ENCODE peak calls at places on chromosomes 11 and 22, in eight cellular contexts. One of them, this sample, is unnamed.

GRCh38 chr11:126398721-126399120 is 43.2 kb downstream of the ST3GAL4 start:
- DNase-seq in BJ: no peak
- DNase-seq in AG04450: no peak
- DNase-seq in mucosa of descending colon: no peak
- DNase-seq in glutamatergic neuron: no peak
- DNase-seq in IMR-90: no peak
- DNase-seq in HCT116: no peak
- DNase-seq in fibroblast of pulmonary artery: no peak
- DNase-seq in this sample: no peak

GRCh38 chr11:61162092-61162935 is 1.1 kb upstream of the VPS37C start:
- DNase-seq in BJ: no peak
- DNase-seq in AG04450: no peak
- DNase-seq in mucosa of descending colon: no peak
- DNase-seq in glutamatergic neuron: no peak
- DNase-seq in IMR-90: peak
- DNase-seq in HCT116: peak
- DNase-seq in fibroblast of pulmonary artery: peak
- DNase-seq in this sample: peak

GRCh38 chr22:25223269-25223850 is 3.9 kb downstream of the CRYBB2 start:
- DNase-seq in BJ: no peak
- DNase-seq in AG04450: no peak
- DNase-seq in mucosa of descending colon: no peak
- DNase-seq in glutamatergic neuron: no peak
- DNase-seq in IMR-90: no peak
- DNase-seq in HCT116: no peak
- DNase-seq in fibroblast of pulmonary artery: no peak
- DNase-seq in this sample: no peak

GRCh38 chr11:64665381-64665780 is 57.6 kb downstream of the NRXN2 start:
- DNase-seq in BJ: no peak
- DNase-seq in AG04450: no peak
- DNase-seq in mucosa of descending colon: no peak
- DNase-seq in glutamatergic neuron: no peak
- DNase-seq in IMR-90: no peak
- DNase-seq in HCT116: no peak
- DNase-seq in fibroblast of pulmonary artery: no peak
- DNase-seq in this sample: no peak

GRCh38 chr22:25362215-25362882 is 142.9 kb downstream of the CRYBB2 start:
- DNase-seq in BJ: no peak
- DNase-seq in AG04450: no peak
- DNase-seq in mucosa of descending colon: peak
- DNase-seq in glutamatergic neuron: peak
- DNase-seq in IMR-90: peak
- DNase-seq in HCT116: peak
- DNase-seq in fibroblast of pulmonary artery: peak
- DNase-seq in this sample: peak

GRCh38 chr11:125701858-125702621 is 21.4 kb upstream of the ACRV1 start:
- DNase-seq in BJ: no peak
- DNase-seq in AG04450: no peak
- DNase-seq in mucosa of descending colon: no peak
- DNase-seq in glutamatergic neuron: peak
- DNase-seq in IMR-90: no peak
- DNase-seq in HCT116: no peak
- DNase-seq in fibroblast of pulmonary artery: no peak
- DNase-seq in this sample: no peak

GRCh38 chr11:34972892-34973291 is 56.5 kb downstream of the PDHX start:
- DNase-seq in BJ: peak
- DNase-seq in AG04450: peak
- DNase-seq in mucosa of descending colon: no peak
- DNase-seq in glutamatergic neuron: no peak
- DNase-seq in IMR-90: peak
- DNase-seq in HCT116: no peak
- DNase-seq in fibroblast of pulmonary artery: peak
- DNase-seq in this sample: peak

GRCh38 chr22:44195189-44195871 is 14.6 kb downstream of the PARVG start:
- DNase-seq in BJ: no peak
- DNase-seq in AG04450: no peak
- DNase-seq in mucosa of descending colon: no peak
- DNase-seq in glutamatergic neuron: no peak
- DNase-seq in IMR-90: no peak
- DNase-seq in HCT116: no peak
- DNase-seq in fibroblast of pulmonary artery: no peak
- DNase-seq in this sample: no peak

GRCh38 chr11:3981084-3981633 is 113.4 kb upstream of the RRM1 start:
- DNase-seq in BJ: no peak
- DNase-seq in AG04450: no peak
- DNase-seq in mucosa of descending colon: no peak
- DNase-seq in glutamatergic neuron: no peak
- DNase-seq in IMR-90: no peak
- DNase-seq in HCT116: no peak
- DNase-seq in fibroblast of pulmonary artery: no peak
- DNase-seq in this sample: no peak

GRCh38 chr11:119996556-119996955 is 141.4 kb downstream of the TRIM29 start:
- DNase-seq in BJ: no peak
- DNase-seq in AG04450: no peak
- DNase-seq in mucosa of descending colon: no peak
- DNase-seq in glutamatergic neuron: no peak
- DNase-seq in IMR-90: no peak
- DNase-seq in HCT116: no peak
- DNase-seq in fibroblast of pulmonary artery: no peak
- DNase-seq in this sample: no peak

GRCh38 chr11:91798240-91798639 is 426.4 kb upstream of the FAT3 start:
- DNase-seq in BJ: no peak
- DNase-seq in AG04450: no peak
- DNase-seq in mucosa of descending colon: no peak
- DNase-seq in glutamatergic neuron: no peak
- DNase-seq in IMR-90: no peak
- DNase-seq in HCT116: no peak
- DNase-seq in fibroblast of pulmonary artery: no peak
- DNase-seq in this sample: no peak

GRCh38 chr11:10748241-10748640 is 2.8 kb upstream of the CTR9 start:
- DNase-seq in BJ: no peak
- DNase-seq in AG04450: no peak
- DNase-seq in mucosa of descending colon: no peak
- DNase-seq in glutamatergic neuron: no peak
- DNase-seq in IMR-90: no peak
- DNase-seq in HCT116: no peak
- DNase-seq in fibroblast of pulmonary artery: no peak
- DNase-seq in this sample: no peak

GRCh38 chr22:37734402-37734700 is 37.5 kb downstream of the TRIOBP start:
- DNase-seq in BJ: no peak
- DNase-seq in AG04450: no peak
- DNase-seq in mucosa of descending colon: no peak
- DNase-seq in glutamatergic neuron: no peak
- DNase-seq in IMR-90: no peak
- DNase-seq in HCT116: no peak
- DNase-seq in fibroblast of pulmonary artery: no peak
- DNase-seq in this sample: no peak

GRCh38 chr22:37735054-37735453 is 38.2 kb downstream of the TRIOBP start:
- DNase-seq in BJ: no peak
- DNase-seq in AG04450: no peak
- DNase-seq in mucosa of descending colon: peak
- DNase-seq in glutamatergic neuron: peak
- DNase-seq in IMR-90: no peak
- DNase-seq in HCT116: no peak
- DNase-seq in fibroblast of pulmonary artery: no peak
- DNase-seq in this sample: no peak

GRCh38 chr22:37732699-37733607 is 36.1 kb downstream of the TRIOBP start:
- DNase-seq in BJ: no peak
- DNase-seq in AG04450: no peak
- DNase-seq in mucosa of descending colon: no peak
- DNase-seq in glutamatergic neuron: no peak
- DNase-seq in IMR-90: no peak
- DNase-seq in HCT116: no peak
- DNase-seq in fibroblast of pulmonary artery: no peak
- DNase-seq in this sample: no peak

GRCh38 chr22:37733625-37734401 is 37.0 kb downstream of the TRIOBP start:
- DNase-seq in BJ: no peak
- DNase-seq in AG04450: no peak
- DNase-seq in mucosa of descending colon: peak
- DNase-seq in glutamatergic neuron: no peak
- DNase-seq in IMR-90: no peak
- DNase-seq in HCT116: no peak
- DNase-seq in fibroblast of pulmonary artery: no peak
- DNase-seq in this sample: no peak

DNA sequence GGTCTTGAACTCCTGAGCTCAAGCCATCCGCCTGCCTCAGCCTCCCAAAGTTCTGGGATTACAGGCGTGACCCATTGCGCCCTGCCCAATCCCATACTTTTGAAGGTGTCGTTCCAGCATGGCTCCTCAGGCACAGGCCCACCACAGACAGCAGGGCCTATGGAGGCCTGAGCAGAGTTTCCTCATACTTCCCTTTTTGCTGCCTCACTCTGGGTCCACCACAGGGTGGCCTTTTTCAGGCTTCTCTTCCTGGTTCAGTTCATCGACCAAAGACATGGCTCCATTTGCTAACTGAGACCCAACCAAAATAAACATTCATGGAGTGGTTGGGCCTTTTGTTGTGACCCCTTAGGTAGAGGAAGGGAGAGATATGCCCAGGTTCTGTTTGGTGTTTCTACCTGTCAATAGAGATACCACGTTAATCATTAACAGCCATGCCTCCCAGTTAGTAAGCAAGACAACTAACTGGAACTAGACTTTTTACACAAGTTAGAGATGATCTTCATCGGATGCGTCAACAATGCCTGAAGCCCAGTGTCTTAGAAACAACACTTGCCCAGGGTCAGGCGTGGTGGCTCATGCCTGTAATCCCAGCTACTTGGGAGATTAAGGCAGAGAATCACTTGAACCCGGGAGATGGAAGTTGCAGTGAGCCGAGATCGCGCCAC is 35.1 kb downstream of the TRIOBP start:
- DNase-seq in BJ: no peak
- DNase-seq in AG04450: no peak
- DNase-seq in mucosa of descending colon: peak
- DNase-seq in glutamatergic neuron: no peak
- DNase-seq in IMR-90: no peak
- DNase-seq in HCT116: no peak
- DNase-seq in fibroblast of pulmonary artery: no peak
- DNase-seq in this sample: no peak
- TF ChIP-seq CTCF in BJ: no peak
- TF ChIP-seq CTCF in AG04450: peak
- TF ChIP-seq CTCF in mucosa of descending colon: no peak
- TF ChIP-seq CTCF in glutamatergic neuron: no peak
- TF ChIP-seq CTCF in IMR-90: no peak
- TF ChIP-seq CTCF in HCT116: peak
- TF ChIP-seq CTCF in fibroblast of pulmonary artery: peak
- TF ChIP-seq CTCF in this sample: peak

DNA sequence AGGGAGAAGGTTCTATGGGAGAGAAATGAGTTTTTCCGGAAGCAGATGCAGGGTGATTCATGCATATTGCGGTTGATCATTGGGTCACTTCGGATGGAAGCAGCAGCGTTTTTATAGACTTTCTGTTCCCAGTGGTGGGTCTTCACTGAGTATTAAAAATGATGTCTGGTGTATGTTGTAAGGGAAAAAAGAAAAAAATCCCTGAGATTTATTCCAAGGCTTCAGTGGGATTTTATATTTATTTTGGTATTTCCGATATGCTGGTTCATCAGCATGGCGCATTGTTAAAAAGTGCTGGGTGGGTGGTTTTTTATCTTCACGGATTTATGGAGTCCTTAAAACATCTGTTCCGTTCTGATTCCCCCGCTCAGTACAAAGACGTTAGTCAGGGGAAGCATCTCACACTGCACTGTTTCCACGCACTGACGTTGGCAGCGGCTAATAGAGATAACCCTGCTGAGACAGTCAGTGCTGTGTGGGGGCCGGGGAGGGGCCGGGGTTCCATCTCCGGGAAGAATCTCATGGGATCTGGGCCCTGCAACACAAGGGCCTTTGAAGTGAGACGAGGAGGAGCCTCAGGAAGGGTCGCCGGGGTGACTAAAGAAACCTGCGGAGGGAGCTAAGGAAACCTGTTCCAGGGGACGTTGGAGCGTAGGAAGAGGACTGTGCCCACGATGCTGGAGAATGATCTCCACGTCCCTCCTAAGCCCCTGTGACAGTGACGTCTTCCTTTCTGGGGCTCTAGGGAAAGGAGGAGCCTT is 390.0 kb downstream of the NTM start:
- DNase-seq in BJ: peak
- DNase-seq in AG04450: no peak
- DNase-seq in mucosa of descending colon: no peak
- DNase-seq in glutamatergic neuron: peak
- DNase-seq in IMR-90: peak
- DNase-seq in HCT116: no peak
- DNase-seq in fibroblast of pulmonary artery: peak
- DNase-seq in this sample: peak
- TF ChIP-seq CTCF in BJ: no peak
- TF ChIP-seq CTCF in AG04450: no peak
- TF ChIP-seq CTCF in mucosa of descending colon: no peak
- TF ChIP-seq CTCF in glutamatergic neuron: no peak
- TF ChIP-seq CTCF in IMR-90: no peak
- TF ChIP-seq CTCF in HCT116: no peak
- TF ChIP-seq CTCF in fibroblast of pulmonary artery: no peak
- TF ChIP-seq CTCF in this sample: no peak

GRCh38 chr11:17343907-17344306 is 7.7 kb upstream of the NCR3LG1 start:
- DNase-seq in BJ: peak
- DNase-seq in AG04450: no peak
- DNase-seq in mucosa of descending colon: no peak
- DNase-seq in glutamatergic neuron: no peak
- DNase-seq in IMR-90: peak
- DNase-seq in HCT116: peak
- DNase-seq in fibroblast of pulmonary artery: peak
- DNase-seq in this sample: peak
- TF ChIP-seq CTCF in BJ: no peak
- TF ChIP-seq CTCF in AG04450: no peak
- TF ChIP-seq CTCF in mucosa of descending colon: no peak
- TF ChIP-seq CTCF in glutamatergic neuron: no peak
- TF ChIP-seq CTCF in IMR-90: no peak
- TF ChIP-seq CTCF in HCT116: no peak
- TF ChIP-seq CTCF in fibroblast of pulmonary artery: no peak
- TF ChIP-seq CTCF in this sample: no peak

GRCh38 chr11:78208257-78209165 is 19.8 kb downstream of the USP35 start:
- DNase-seq in BJ: no peak
- DNase-seq in AG04450: no peak
- DNase-seq in mucosa of descending colon: no peak
- DNase-seq in glutamatergic neuron: no peak
- DNase-seq in IMR-90: peak
- DNase-seq in HCT116: no peak
- DNase-seq in fibroblast of pulmonary artery: peak
- DNase-seq in this sample: peak

GRCh38 chr11:78207532-78208256 is 19.0 kb downstream of the USP35 start:
- DNase-seq in BJ: no peak
- DNase-seq in AG04450: no peak
- DNase-seq in mucosa of descending colon: no peak
- DNase-seq in glutamatergic neuron: no peak
- DNase-seq in IMR-90: peak
- DNase-seq in HCT116: no peak
- DNase-seq in fibroblast of pulmonary artery: no peak
- DNase-seq in this sample: no peak

GRCh38 chr11:78211565-78211964 is 22.8 kb downstream of the USP35 start:
- DNase-seq in BJ: no peak
- DNase-seq in AG04450: no peak
- DNase-seq in mucosa of descending colon: no peak
- DNase-seq in glutamatergic neuron: no peak
- DNase-seq in IMR-90: no peak
- DNase-seq in HCT116: no peak
- DNase-seq in fibroblast of pulmonary artery: no peak
- DNase-seq in this sample: no peak

GRCh38 chr11:78210000-78210608 is 21.4 kb downstream of the USP35 start:
- DNase-seq in BJ: no peak
- DNase-seq in AG04450: no peak
- DNase-seq in mucosa of descending colon: no peak
- DNase-seq in glutamatergic neuron: no peak
- DNase-seq in IMR-90: no peak
- DNase-seq in HCT116: no peak
- DNase-seq in fibroblast of pulmonary artery: no peak
- DNase-seq in this sample: no peak

GRCh38 chr11:78209478-78209877 is 20.8 kb downstream of the USP35 start:
- DNase-seq in BJ: no peak
- DNase-seq in AG04450: no peak
- DNase-seq in mucosa of descending colon: no peak
- DNase-seq in glutamatergic neuron: no peak
- DNase-seq in IMR-90: no peak
- DNase-seq in HCT116: no peak
- DNase-seq in fibroblast of pulmonary artery: no peak
- DNase-seq in this sample: no peak
- TF ChIP-seq CTCF in BJ: no peak
- TF ChIP-seq CTCF in AG04450: no peak
- TF ChIP-seq CTCF in mucosa of descending colon: no peak
- TF ChIP-seq CTCF in glutamatergic neuron: no peak
- TF ChIP-seq CTCF in IMR-90: no peak
- TF ChIP-seq CTCF in HCT116: no peak
- TF ChIP-seq CTCF in fibroblast of pulmonary artery: no peak
- TF ChIP-seq CTCF in this sample: no peak